ENCODE peak calls at places on chromosomes 1 and 21, in ten cellular contexts. D is T-cell; R is NCI-H1092 treated with DMSO at 0.1 percent for 48 hours; K is activated CD4-positive, alpha-beta T cell treated with anti-CD3 and anti-CD28 coated beads, Interleukin-2, amount 50 U/mL, for 48 hours; Z is RKO; O is HT1080; C is activated CD8-positive, alpha-beta memory T cell treated with anti-CD3 and anti-CD28 coated beads for 1 hour; L is NCI-H1436; A is nephron progenitor cell; W is anterior cingulate cortex. U is an unnamed sample.

GRCh38 chr1:62321438-62321837 is 2.2 kb upstream of the KANK4 start:
- DNase-seq in D (no peak), R (no peak), K (no peak), Z (peak), O (peak), C (no peak), L (no peak), A (no peak), W (no peak), U (no peak)

GRCh38 chr1:84344286-84344685 is 42.8 kb downstream of the SAMD13 start:
- DNase-seq in D (no peak), R (no peak), K (no peak), Z (peak), O (peak), C (no peak), L (no peak), A (no peak), W (no peak), U (no peak)

GRCh38 chr1:78005755-78006154 is 1.0 kb downstream of the DNAJB4 start:
- DNase-seq in D (no peak), R (no peak), K (no peak), Z (peak), O (peak), C (no peak), L (no peak), A (no peak), W (no peak), U (peak)

GRCh38 chr1:30782361-30783243 is 25.0 kb upstream of the LAPTM5 start:
- DNase-seq in D (peak), R (peak), K (peak), Z (peak), O (peak), C (peak), L (peak), A (peak), W (no peak), U (peak)

GRCh38 chr1:62209931-62210595 is 15.4 kb downstream of the L1TD1 start:
- DNase-seq in D (no peak), R (no peak), K (no peak), Z (peak), O (peak), C (no peak), L (no peak), A (no peak), W (no peak), U (no peak)

GRCh38 chr1:155909894-155910293 is 1.3 kb downstream of the RIT1 start:
- DNase-seq in D (no peak), R (no peak), K (no peak), Z (peak), O (no peak), C (no peak), L (no peak), A (no peak), W (no peak), U (peak)

GRCh38 chr21:43861716-43862115 is 3.3 kb upstream of the AGPAT3 start:
- DNase-seq in D (no peak), R (no peak), K (no peak), Z (no peak), O (no peak), C (no peak), L (no peak), A (no peak), W (no peak), U (no peak)

GRCh38 chr1:161172776-161173376 is 4.4 kb downstream of the B4GALT3 start:
- DNase-seq in D (no peak), R (no peak), K (no peak), Z (no peak), O (no peak), C (no peak), L (no peak), A (no peak), W (no peak), U (no peak)

GRCh38 chr1:107593436-107594209 is 371.4 kb downstream of the VAV3 start:
- DNase-seq in D (no peak), R (no peak), K (no peak), Z (no peak), O (peak), C (no peak), L (no peak), A (no peak), W (no peak), U (no peak)

GRCh38 chr1:172180886-172181285 is 239.6 kb upstream of the C1orf105 start:
- DNase-seq in D (peak), R (no peak), K (peak), Z (no peak), O (peak), C (no peak), L (no peak), A (no peak), W (no peak), U (peak)

GRCh38 chr1:205525495-205526285 is 21.2 kb downstream of the CDK18 start:
- DNase-seq in D (no peak), R (no peak), K (no peak), Z (no peak), O (no peak), C (no peak), L (no peak), A (no peak), W (no peak), U (no peak)

GRCh38 chr1:231124746-231125145 is 37.1 kb upstream of the TRIM67 start:
- DNase-seq in D (no peak), R (no peak), K (no peak), Z (no peak), O (no peak), C (no peak), L (no peak), A (no peak), W (no peak), U (no peak)

GRCh38 chr21:42668193-42668592 is 14.8 kb downstream of the PDE9A start:
- DNase-seq in D (no peak), R (no peak), K (no peak), Z (no peak), O (no peak), C (no peak), L (no peak), A (peak), W (no peak), U (no peak)

GRCh38 chr21:46154155-46154954 is 1.0 kb downstream of the FTCD start:
- DNase-seq in D (no peak), R (no peak), K (no peak), Z (no peak), O (no peak), C (no peak), L (no peak), A (no peak), W (no peak), U (no peak)

GRCh38 chr1:184504012-184504694 is 117.3 kb downstream of the C1orf21 start:
- DNase-seq in D (no peak), R (peak), K (no peak), Z (no peak), O (no peak), C (no peak), L (no peak), A (no peak), W (no peak), U (peak)

GRCh38 chr1:77642196-77642595 is 40.3 kb downstream of the ZZZ3 start:
- DNase-seq in D (no peak), R (no peak), K (no peak), Z (no peak), O (no peak), C (no peak), L (no peak), A (no peak), W (no peak), U (no peak)

GRCh38 chr1:78227705-78228260 is 182.0 kb downstream of the GIPC2 start:
- DNase-seq in D (no peak), R (no peak), K (no peak), Z (no peak), O (no peak), C (no peak), L (no peak), A (no peak), W (no peak), U (no peak)

GRCh38 chr1:192443616-192444015 is 126.8 kb downstream of the RGS21 start:
- DNase-seq in D (no peak), R (no peak), K (no peak), Z (no peak), O (peak), C (no peak), L (no peak), A (no peak), W (no peak), U (no peak)

GRCh38 chr1:163897401-163898169 is 575.8 kb downstream of the NUF2 start:
- DNase-seq in D (no peak), R (no peak), K (no peak), Z (no peak), O (no peak), C (no peak), L (no peak), A (no peak), W (no peak), U (no peak)

GRCh38 chr1:19495816-19496528 is 10.6 kb upstream of the CAPZB start:
- DNase-seq in D (no peak), R (no peak), K (no peak), Z (no peak), O (no peak), C (no peak), L (no peak), A (no peak), W (no peak), U (no peak)

GRCh38 chr1:20096840-20097447 is 22.4 kb downstream of the PLA2G2D start:
- DNase-seq in D (no peak), R (no peak), K (no peak), Z (no peak), O (no peak), C (no peak), L (no peak), A (no peak), W (no peak), U (no peak)

GRCh38 chr1:217089239-217090014 is 366.2 kb upstream of the ESRRG start:
- DNase-seq in D (no peak), R (peak), K (no peak), Z (no peak), O (no peak), C (no peak), L (peak), A (peak), W (peak), U (peak)

GRCh38 chr1:8055973-8056372 is 29.9 kb upstream of the ERRFI1 start:
- DNase-seq in D (no peak), R (no peak), K (no peak), Z (no peak), O (peak), C (no peak), L (no peak), A (no peak), W (no peak), U (no peak)

GRCh38 chr1:1889847-1890505 is 911 bp downstream of the GNB1 start:
- DNase-seq in D (peak), R (no peak), K (peak), Z (peak), O (peak), C (no peak), L (no peak), A (peak), W (no peak), U (no peak)

GRCh38 chr1:205630241-205630640 is 1.6 kb downstream of the ELK4 start:
- DNase-seq in D (no peak), R (no peak), K (no peak), Z (peak), O (no peak), C (no peak), L (no peak), A (no peak), W (no peak), U (no peak)

GRCh38 chr1:6080469-6080868 is 34.8 kb downstream of the KCNAB2 start:
- DNase-seq in D (no peak), R (peak), K (no peak), Z (no peak), O (no peak), C (no peak), L (no peak), A (no peak), W (no peak), U (no peak)

GRCh38 chr1:34460193-34460592 is 283.5 kb downstream of the C1orf94 start:
- DNase-seq in D (peak), R (peak), K (peak), Z (peak), O (peak), C (no peak), L (peak), A (peak), W (no peak), U (no peak)

GRCh38 chr1:29469457-29469856 is 233.1 kb downstream of the PTPRU start:
- DNase-seq in D (no peak), R (no peak), K (no peak), Z (no peak), O (no peak), C (no peak), L (no peak), A (no peak), W (no peak), U (no peak)

GRCh38 chr1:19411612-19412011 is 73.7 kb downstream of the CAPZB start:
- DNase-seq in D (no peak), R (no peak), K (no peak), Z (no peak), O (no peak), C (no peak), L (no peak), A (no peak), W (no peak), U (no peak)

GRCh38 chr1:40316595-40317393 is at the start of gene COL9A2:
- DNase-seq in D (peak), R (peak), K (peak), Z (no peak), O (no peak), C (peak), L (peak), A (peak), W (peak), U (no peak)

GRCh38 chr1:64758233-64758632 is 13.4 kb downstream of the RAVER2 start:
- DNase-seq in D (no peak), R (no peak), K (no peak), Z (no peak), O (no peak), C (no peak), L (no peak), A (no peak), W (no peak), U (no peak)

GRCh38 chr1:217090073-217090911 is 367.1 kb upstream of the ESRRG start:
- DNase-seq in D (no peak), R (peak), K (no peak), Z (no peak), O (no peak), C (no peak), L (no peak), A (no peak), W (peak), U (no peak)

GRCh38 chr1:12556368-12556930 is 61.6 kb downstream of the DHRS3 start:
- DNase-seq in D (no peak), R (peak), K (no peak), Z (no peak), O (peak), C (no peak), L (no peak), A (no peak), W (no peak), U (peak)

GRCh38 chr1:151720974-151721787 is at the start of gene RIIAD1:
- DNase-seq in D (peak), R (peak), K (peak), Z (no peak), O (no peak), C (no peak), L (peak), A (peak), W (no peak), U (no peak)

U was measured in prostate gland.